ENCODE peak calls at places on chromosomes 13 and 19, in nine cellular contexts. One of them, this sample, is unnamed.

GRCh38 chr13:78679329-78679728 is 20.4 kb upstream of the OBI1 start:
- DNase-seq in GM23338: no peak
- DNase-seq in endodermal cell: no peak
- DNase-seq in lower leg skin: no peak
- DNase-seq in HFF-Myc: no peak
- DNase-seq in esophagus muscularis mucosa: no peak
- DNase-seq in breast epithelium: no peak
- DNase-seq in astrocyte of the spinal cord: no peak
- DNase-seq in body of pancreas: no peak
- DNase-seq in this sample: no peak

GRCh38 chr19:52190679-52191293 is 934 bp downstream of the PPP2R1A start:
- DNase-seq in lower leg skin: peak
- DNase-seq in endodermal cell: peak
- DNase-seq in breast epithelium: peak
- DNase-seq in astrocyte of the spinal cord: no peak
- DNase-seq in GM23338: peak
- DNase-seq in HFF-Myc: no peak
- DNase-seq in esophagus muscularis mucosa: no peak
- DNase-seq in body of pancreas: no peak
- DNase-seq in this sample: no peak

GRCh38 chr13:36412736-36413135 is 19.6 kb upstream of the CCNA1 start:
- DNase-seq in body of pancreas: no peak
- DNase-seq in astrocyte of the spinal cord: no peak
- DNase-seq in endodermal cell: no peak
- DNase-seq in breast epithelium: no peak
- DNase-seq in GM23338: no peak
- DNase-seq in HFF-Myc: no peak
- DNase-seq in esophagus muscularis mucosa: no peak
- DNase-seq in lower leg skin: no peak
- DNase-seq in this sample: no peak

GRCh38 chr19:5903054-5903501 is 512 bp downstream of the NDUFA11 start:
- DNase-seq in astrocyte of the spinal cord: no peak
- DNase-seq in lower leg skin: no peak
- DNase-seq in HFF-Myc: no peak
- DNase-seq in esophagus muscularis mucosa: no peak
- DNase-seq in body of pancreas: no peak
- DNase-seq in endodermal cell: no peak
- DNase-seq in breast epithelium: no peak
- DNase-seq in GM23338: peak
- DNase-seq in this sample: no peak

GRCh38 chr13:51093574-51093973 is 17.5 kb downstream of the C13orf42 start:
- DNase-seq in endodermal cell: no peak
- DNase-seq in GM23338: no peak
- DNase-seq in body of pancreas: no peak
- DNase-seq in astrocyte of the spinal cord: no peak
- DNase-seq in HFF-Myc: no peak
- DNase-seq in breast epithelium: no peak
- DNase-seq in lower leg skin: no peak
- DNase-seq in esophagus muscularis mucosa: no peak
- DNase-seq in this sample: no peak

GRCh38 chr13:50467156-50467814 is 376.2 kb downstream of the DLEU7 start:
- DNase-seq in lower leg skin: no peak
- DNase-seq in endodermal cell: no peak
- DNase-seq in body of pancreas: no peak
- DNase-seq in HFF-Myc: no peak
- DNase-seq in breast epithelium: no peak
- DNase-seq in astrocyte of the spinal cord: no peak
- DNase-seq in esophagus muscularis mucosa: no peak
- DNase-seq in GM23338: no peak
- DNase-seq in this sample: no peak

GRCh38 chr19:15251749-15252397 is 19.6 kb upstream of the EPHX3 start:
- DNase-seq in esophagus muscularis mucosa: peak
- DNase-seq in body of pancreas: peak
- DNase-seq in endodermal cell: peak
- DNase-seq in breast epithelium: peak
- DNase-seq in GM23338: peak
- DNase-seq in lower leg skin: peak
- DNase-seq in astrocyte of the spinal cord: peak
- DNase-seq in HFF-Myc: peak
- DNase-seq in this sample: peak

GRCh38 chr13:67857581-67858310 is 627.6 kb upstream of the PCDH9 start:
- DNase-seq in GM23338: no peak
- DNase-seq in body of pancreas: no peak
- DNase-seq in breast epithelium: no peak
- DNase-seq in HFF-Myc: no peak
- DNase-seq in endodermal cell: no peak
- DNase-seq in astrocyte of the spinal cord: no peak
- DNase-seq in esophagus muscularis mucosa: no peak
- DNase-seq in lower leg skin: no peak
- DNase-seq in this sample: no peak

GRCh38 chr13:109628251-109628699 is 158.1 kb downstream of the IRS2 start:
- DNase-seq in lower leg skin: no peak
- DNase-seq in HFF-Myc: no peak
- DNase-seq in endodermal cell: no peak
- DNase-seq in GM23338: no peak
- DNase-seq in body of pancreas: no peak
- DNase-seq in esophagus muscularis mucosa: no peak
- DNase-seq in breast epithelium: no peak
- DNase-seq in astrocyte of the spinal cord: peak
- DNase-seq in this sample: no peak

GRCh38 chr13:41268764-41269163 is 5.4 kb upstream of the MTRF1 start:
- DNase-seq in endodermal cell: no peak
- DNase-seq in breast epithelium: no peak
- DNase-seq in lower leg skin: no peak
- DNase-seq in HFF-Myc: peak
- DNase-seq in GM23338: peak
- DNase-seq in astrocyte of the spinal cord: peak
- DNase-seq in esophagus muscularis mucosa: no peak
- DNase-seq in body of pancreas: no peak
- DNase-seq in this sample: no peak

GRCh38 chr13:110869805-110870706 is 44.8 kb downstream of the ANKRD10 start:
- DNase-seq in GM23338: peak
- DNase-seq in body of pancreas: peak
- DNase-seq in breast epithelium: peak
- DNase-seq in endodermal cell: peak
- DNase-seq in astrocyte of the spinal cord: peak
- DNase-seq in lower leg skin: peak
- DNase-seq in esophagus muscularis mucosa: peak
- DNase-seq in HFF-Myc: peak
- DNase-seq in this sample: no peak

GRCh38 chr19:30492581-30492980 is 120.4 kb downstream of the ZNF536 start:
- DNase-seq in esophagus muscularis mucosa: no peak
- DNase-seq in body of pancreas: no peak
- DNase-seq in lower leg skin: no peak
- DNase-seq in breast epithelium: no peak
- DNase-seq in endodermal cell: no peak
- DNase-seq in HFF-Myc: no peak
- DNase-seq in astrocyte of the spinal cord: no peak
- DNase-seq in GM23338: peak
- DNase-seq in this sample: no peak

GRCh38 chr13:100872761-100873160 is 198.2 kb upstream of the TMTC4 start:
- DNase-seq in esophagus muscularis mucosa: no peak
- DNase-seq in lower leg skin: no peak
- DNase-seq in breast epithelium: no peak
- DNase-seq in HFF-Myc: no peak
- DNase-seq in body of pancreas: no peak
- DNase-seq in GM23338: no peak
- DNase-seq in endodermal cell: no peak
- DNase-seq in astrocyte of the spinal cord: no peak
- DNase-seq in this sample: no peak

GRCh38 chr13:31477961-31478360 is 261.4 kb upstream of the RXFP2 start:
- DNase-seq in body of pancreas: no peak
- DNase-seq in lower leg skin: no peak
- DNase-seq in esophagus muscularis mucosa: no peak
- DNase-seq in HFF-Myc: peak
- DNase-seq in GM23338: no peak
- DNase-seq in breast epithelium: no peak
- DNase-seq in endodermal cell: no peak
- DNase-seq in astrocyte of the spinal cord: peak
- DNase-seq in this sample: no peak

GRCh38 chr13:43787998-43788397 is 1.2 kb upstream of the ENOX1 start:
- DNase-seq in GM23338: peak
- DNase-seq in astrocyte of the spinal cord: peak
- DNase-seq in esophagus muscularis mucosa: no peak
- DNase-seq in HFF-Myc: no peak
- DNase-seq in endodermal cell: no peak
- DNase-seq in body of pancreas: no peak
- DNase-seq in lower leg skin: no peak
- DNase-seq in breast epithelium: no peak
- DNase-seq in this sample: no peak

GRCh38 chr13:74250738-74251190 is 116.6 kb upstream of the KLF12 start:
- DNase-seq in lower leg skin: no peak
- DNase-seq in breast epithelium: no peak
- DNase-seq in body of pancreas: no peak
- DNase-seq in endodermal cell: no peak
- DNase-seq in GM23338: no peak
- DNase-seq in HFF-Myc: no peak
- DNase-seq in esophagus muscularis mucosa: no peak
- DNase-seq in astrocyte of the spinal cord: peak
- DNase-seq in this sample: no peak

GRCh38 chr13:90717451-90717936 is 630.0 kb upstream of the MIR17HG start:
- DNase-seq in breast epithelium: no peak
- DNase-seq in lower leg skin: no peak
- DNase-seq in body of pancreas: no peak
- DNase-seq in astrocyte of the spinal cord: peak
- DNase-seq in GM23338: peak
- DNase-seq in esophagus muscularis mucosa: no peak
- DNase-seq in endodermal cell: no peak
- DNase-seq in HFF-Myc: peak
- DNase-seq in this sample: no peak

GRCh38 chr19:33676999-33677665 is 55.4 kb downstream of the CHST8 start:
- DNase-seq in body of pancreas: no peak
- DNase-seq in lower leg skin: no peak
- DNase-seq in breast epithelium: no peak
- DNase-seq in esophagus muscularis mucosa: no peak
- DNase-seq in HFF-Myc: no peak
- DNase-seq in GM23338: no peak
- DNase-seq in astrocyte of the spinal cord: no peak
- DNase-seq in endodermal cell: no peak
- DNase-seq in this sample: peak
- TF ChIP-seq CTCF in body of pancreas: no peak
- TF ChIP-seq CTCF in lower leg skin: no peak
- TF ChIP-seq CTCF in breast epithelium: no peak
- TF ChIP-seq CTCF in esophagus muscularis mucosa: no peak
- TF ChIP-seq CTCF in HFF-Myc: no peak
- TF ChIP-seq CTCF in GM23338: peak
- TF ChIP-seq CTCF in astrocyte of the spinal cord: no peak
- TF ChIP-seq CTCF in endodermal cell: no peak
- TF ChIP-seq CTCF in this sample: no peak

GRCh38 chr13:39210961-39211534 is 172.8 kb downstream of the NHLRC3 start:
- DNase-seq in lower leg skin: no peak
- DNase-seq in endodermal cell: no peak
- DNase-seq in body of pancreas: no peak
- DNase-seq in astrocyte of the spinal cord: no peak
- DNase-seq in GM23338: peak
- DNase-seq in breast epithelium: no peak
- DNase-seq in esophagus muscularis mucosa: no peak
- DNase-seq in HFF-Myc: no peak
- DNase-seq in this sample: no peak
- TF ChIP-seq CTCF in lower leg skin: no peak
- TF ChIP-seq CTCF in endodermal cell: peak
- TF ChIP-seq CTCF in body of pancreas: no peak
- TF ChIP-seq CTCF in astrocyte of the spinal cord: no peak
- TF ChIP-seq CTCF in GM23338: peak
- TF ChIP-seq CTCF in breast epithelium: no peak
- TF ChIP-seq CTCF in esophagus muscularis mucosa: no peak
- TF ChIP-seq CTCF in HFF-Myc: no peak
- TF ChIP-seq CTCF in this sample: no peak

DNA sequence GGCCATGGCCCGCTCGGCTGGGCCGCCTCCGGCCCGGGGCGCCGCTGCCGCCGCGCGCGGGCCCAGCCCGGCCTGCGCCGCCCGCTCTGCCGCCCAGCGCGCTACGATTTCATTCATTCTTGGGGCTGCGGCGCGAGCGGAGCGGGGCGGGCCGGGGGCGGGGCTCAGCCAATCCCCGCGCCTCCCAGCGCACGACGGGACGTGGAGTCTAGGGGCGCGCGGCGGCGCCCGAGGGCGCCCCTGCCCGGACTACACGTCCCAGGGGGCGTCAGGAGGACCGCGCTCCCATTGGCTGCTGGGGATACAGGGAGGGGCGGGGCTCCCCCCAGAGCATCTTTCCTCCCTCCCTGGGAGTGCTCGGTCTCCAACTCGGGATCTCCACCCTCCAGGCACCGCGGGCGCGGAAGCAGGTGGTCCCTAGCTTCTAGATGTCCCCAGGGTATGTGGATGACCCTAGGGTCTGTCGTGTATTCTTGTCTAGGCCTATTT is 5.6 kb upstream of the DPF1 start:
- DNase-seq in breast epithelium: no peak
- DNase-seq in lower leg skin: no peak
- DNase-seq in HFF-Myc: no peak
- DNase-seq in GM23338: peak
- DNase-seq in astrocyte of the spinal cord: peak
- DNase-seq in endodermal cell: peak
- DNase-seq in esophagus muscularis mucosa: no peak
- DNase-seq in body of pancreas: no peak
- DNase-seq in this sample: peak
- TF ChIP-seq CTCF in breast epithelium: no peak
- TF ChIP-seq CTCF in lower leg skin: no peak
- TF ChIP-seq CTCF in HFF-Myc: no peak
- TF ChIP-seq CTCF in GM23338: no peak
- TF ChIP-seq CTCF in astrocyte of the spinal cord: peak
- TF ChIP-seq CTCF in endodermal cell: no peak
- TF ChIP-seq CTCF in esophagus muscularis mucosa: no peak
- TF ChIP-seq CTCF in body of pancreas: no peak
- TF ChIP-seq CTCF in this sample: no peak

GRCh38 chr13:113648218-113648615 is 9.8 kb downstream of the ATP4B start:
- DNase-seq in endodermal cell: peak
- DNase-seq in breast epithelium: no peak
- DNase-seq in esophagus muscularis mucosa: no peak
- DNase-seq in body of pancreas: peak
- DNase-seq in astrocyte of the spinal cord: no peak
- DNase-seq in lower leg skin: no peak
- DNase-seq in GM23338: no peak
- DNase-seq in HFF-Myc: no peak
- DNase-seq in this sample: peak

GRCh38 chr13:113646921-113647340 is 11.1 kb downstream of the ATP4B start:
- DNase-seq in GM23338: no peak
- DNase-seq in body of pancreas: peak
- DNase-seq in esophagus muscularis mucosa: no peak
- DNase-seq in breast epithelium: no peak
- DNase-seq in lower leg skin: no peak
- DNase-seq in endodermal cell: no peak
- DNase-seq in astrocyte of the spinal cord: no peak
- DNase-seq in HFF-Myc: no peak
- DNase-seq in this sample: peak

GRCh38 chr13:113649212-113649611 is 8.8 kb downstream of the ATP4B start:
- DNase-seq in body of pancreas: peak
- DNase-seq in HFF-Myc: no peak
- DNase-seq in astrocyte of the spinal cord: no peak
- DNase-seq in GM23338: peak
- DNase-seq in lower leg skin: no peak
- DNase-seq in esophagus muscularis mucosa: no peak
- DNase-seq in endodermal cell: peak
- DNase-seq in breast epithelium: no peak
- DNase-seq in this sample: peak

GRCh38 chr13:113646376-113646775 is 11.6 kb downstream of the ATP4B start:
- DNase-seq in endodermal cell: no peak
- DNase-seq in lower leg skin: no peak
- DNase-seq in breast epithelium: no peak
- DNase-seq in astrocyte of the spinal cord: no peak
- DNase-seq in GM23338: no peak
- DNase-seq in body of pancreas: peak
- DNase-seq in HFF-Myc: no peak
- DNase-seq in esophagus muscularis mucosa: no peak
- DNase-seq in this sample: peak

GRCh38 chr13:113647351-113648217 is 10.4 kb downstream of the ATP4B start:
- DNase-seq in HFF-Myc: peak
- DNase-seq in breast epithelium: peak
- DNase-seq in body of pancreas: peak
- DNase-seq in esophagus muscularis mucosa: no peak
- DNase-seq in lower leg skin: peak
- DNase-seq in GM23338: no peak
- DNase-seq in endodermal cell: peak
- DNase-seq in astrocyte of the spinal cord: peak
- DNase-seq in this sample: peak
- TF ChIP-seq CTCF in HFF-Myc: no peak
- TF ChIP-seq CTCF in breast epithelium: no peak
- TF ChIP-seq CTCF in body of pancreas: no peak
- TF ChIP-seq CTCF in esophagus muscularis mucosa: no peak
- TF ChIP-seq CTCF in lower leg skin: no peak
- TF ChIP-seq CTCF in GM23338: no peak
- TF ChIP-seq CTCF in endodermal cell: no peak
- TF ChIP-seq CTCF in astrocyte of the spinal cord: no peak
- TF ChIP-seq CTCF in this sample: no peak